ENCODE peak calls at places on chromosomes 16 and 17, in six cellular contexts. One of them, this sample, is unnamed.

GRCh38 chr17:76631821-76632565 is 11.6 kb downstream of the ST6GALNAC1 start:
- DNase-seq in tibial nerve: no peak
- DNase-seq in A549: no peak
- DNase-seq in colonic mucosa: no peak
- DNase-seq in GM23248: peak; percentile 46
- DNase-seq in dorsolateral prefrontal cortex: no peak
- DNase-seq in this sample: no peak

GRCh38 chr17:2980904-2981246 is 82.5 kb downstream of the OR1D5 start:
- DNase-seq in GM23248: no peak
- DNase-seq in dorsolateral prefrontal cortex: no peak
- DNase-seq in tibial nerve: no peak
- DNase-seq in A549: no peak
- DNase-seq in colonic mucosa: no peak
- DNase-seq in this sample: no peak

GRCh38 chr16:12697437-12697836 is 106.2 kb downstream of the CPPED1 start:
- DNase-seq in colonic mucosa: no peak
- DNase-seq in dorsolateral prefrontal cortex: no peak
- DNase-seq in tibial nerve: no peak
- DNase-seq in A549: no peak
- DNase-seq in GM23248: no peak
- DNase-seq in this sample: no peak

GRCh38 chr16:85347213-85347591 is 234.9 kb upstream of the CIBAR2 start:
- DNase-seq in A549: peak; percentile 52
- DNase-seq in GM23248: peak; percentile 39
- DNase-seq in colonic mucosa: no peak
- DNase-seq in tibial nerve: no peak
- DNase-seq in dorsolateral prefrontal cortex: no peak
- DNase-seq in this sample: no peak

GRCh38 chr17:6139447-6139832 is 69.3 kb downstream of the WSCD1 start:
- DNase-seq in tibial nerve: no peak
- DNase-seq in A549: no peak
- DNase-seq in GM23248: no peak
- DNase-seq in dorsolateral prefrontal cortex: no peak
- DNase-seq in colonic mucosa: no peak
- DNase-seq in this sample: no peak

GRCh38 chr17:8941980-8942617 is 23.4 kb downstream of the PIK3R5 start:
- DNase-seq in dorsolateral prefrontal cortex: no peak
- DNase-seq in A549: no peak
- DNase-seq in tibial nerve: no peak
- DNase-seq in GM23248: no peak
- DNase-seq in colonic mucosa: no peak
- DNase-seq in this sample: no peak

GRCh38 chr17:60039509-60040442 is 38.9 kb downstream of the HEATR6 start:
- DNase-seq in GM23248: no peak
- DNase-seq in dorsolateral prefrontal cortex: no peak
- DNase-seq in tibial nerve: no peak
- DNase-seq in A549: no peak
- DNase-seq in colonic mucosa: no peak
- DNase-seq in this sample: no peak

GRCh38 chr16:50763211-50763610 is 21.3 kb downstream of the CYLD start:
- DNase-seq in dorsolateral prefrontal cortex: no peak
- DNase-seq in GM23248: peak; percentile 30
- DNase-seq in A549: no peak
- DNase-seq in colonic mucosa: no peak
- DNase-seq in tibial nerve: no peak
- DNase-seq in this sample: no peak

GRCh38 chr17:37025241-37025640 is 76.5 kb downstream of the AATF start:
- DNase-seq in tibial nerve: no peak
- DNase-seq in dorsolateral prefrontal cortex: no peak
- DNase-seq in GM23248: no peak
- DNase-seq in colonic mucosa: no peak
- DNase-seq in A549: no peak
- DNase-seq in this sample: no peak

GRCh38 chr16:48126801-48127644 is 28.8 kb downstream of the ABCC12 start:
- DNase-seq in tibial nerve: no peak
- DNase-seq in GM23248: peak; percentile 93
- DNase-seq in A549: peak; percentile 97
- DNase-seq in dorsolateral prefrontal cortex: no peak
- DNase-seq in colonic mucosa: no peak
- DNase-seq in this sample: no peak

GRCh38 chr17:76682306-76682705 is 28.5 kb downstream of the MXRA7 start:
- DNase-seq in tibial nerve: peak; percentile 54
- DNase-seq in dorsolateral prefrontal cortex: no peak
- DNase-seq in A549: no peak
- DNase-seq in colonic mucosa: no peak
- DNase-seq in GM23248: peak; percentile 44
- DNase-seq in this sample: no peak

GRCh38 chr16:56102159-56102798 is 89.0 kb upstream of the GNAO1 start:
- DNase-seq in A549: no peak
- DNase-seq in tibial nerve: no peak
- DNase-seq in dorsolateral prefrontal cortex: peak; percentile 53
- DNase-seq in GM23248: peak; percentile 20
- DNase-seq in colonic mucosa: peak; percentile 29
- DNase-seq in this sample: no peak

GRCh38 chr17:63295288-63295687 is 150.8 kb downstream of the CYB561 start:
- DNase-seq in GM23248: no peak
- DNase-seq in tibial nerve: no peak
- DNase-seq in dorsolateral prefrontal cortex: no peak
- DNase-seq in A549: no peak
- DNase-seq in colonic mucosa: no peak
- DNase-seq in this sample: no peak

GRCh38 chr16:85733839-85734170 is 17.1 kb downstream of the C16orf74 start:
- DNase-seq in colonic mucosa: no peak
- DNase-seq in tibial nerve: no peak
- DNase-seq in GM23248: no peak
- DNase-seq in A549: peak; percentile 33
- DNase-seq in dorsolateral prefrontal cortex: no peak
- DNase-seq in this sample: no peak

GRCh38 chr17:36525113-36525512 is 9.6 kb downstream of the MYO19 start:
- DNase-seq in colonic mucosa: no peak
- DNase-seq in dorsolateral prefrontal cortex: no peak
- DNase-seq in GM23248: peak; percentile 36
- DNase-seq in A549: no peak
- DNase-seq in tibial nerve: no peak
- DNase-seq in this sample: no peak

GRCh38 chr17:46171939-46172338 is 21.3 kb downstream of the KANSL1 start:
- DNase-seq in tibial nerve: no peak
- DNase-seq in A549: no peak
- DNase-seq in GM23248: no peak
- DNase-seq in dorsolateral prefrontal cortex: no peak
- DNase-seq in colonic mucosa: no peak
- DNase-seq in this sample: no peak

GRCh38 chr17:45123930-45124796 is 8.2 kb downstream of the PLCD3 start:
- DNase-seq in colonic mucosa: peak; percentile 84
- DNase-seq in dorsolateral prefrontal cortex: no peak
- DNase-seq in A549: peak; percentile 96
- DNase-seq in GM23248: peak; percentile 94
- DNase-seq in tibial nerve: no peak
- DNase-seq in this sample: no peak

GRCh38 chr17:74833501-74834361 is 26.0 kb downstream of the GRIN2C start:
- DNase-seq in GM23248: peak; percentile 77
- DNase-seq in colonic mucosa: no peak
- DNase-seq in dorsolateral prefrontal cortex: peak; percentile 62
- DNase-seq in A549: no peak
- DNase-seq in tibial nerve: no peak
- DNase-seq in this sample: no peak

GRCh38 chr16:12868788-12869187 is 32.6 kb upstream of the SHISA9 start:
- DNase-seq in A549: no peak
- DNase-seq in GM23248: no peak
- DNase-seq in tibial nerve: no peak
- DNase-seq in dorsolateral prefrontal cortex: no peak
- DNase-seq in colonic mucosa: no peak
- DNase-seq in this sample: no peak

GRCh38 chr17:78865682-78866390 is 25.2 kb upstream of the USP36 start:
- DNase-seq in dorsolateral prefrontal cortex: peak; percentile 90
- DNase-seq in colonic mucosa: peak; percentile 91
- DNase-seq in tibial nerve: peak; percentile 81
- DNase-seq in GM23248: peak; percentile 81
- DNase-seq in A549: peak; percentile 83
- DNase-seq in this sample: no peak

GRCh38 chr16:56450275-56450889 is 750 bp downstream of the NUDT21 start:
- DNase-seq in GM23248: peak; percentile 60
- DNase-seq in colonic mucosa: no peak
- DNase-seq in tibial nerve: no peak
- DNase-seq in dorsolateral prefrontal cortex: no peak
- DNase-seq in A549: peak; percentile 5
- DNase-seq in this sample: no peak

GRCh38 chr17:62787358-62787757 is 20.8 kb downstream of the MARCHF10 start:
- DNase-seq in dorsolateral prefrontal cortex: no peak
- DNase-seq in colonic mucosa: no peak
- DNase-seq in A549: no peak
- DNase-seq in GM23248: no peak
- DNase-seq in tibial nerve: no peak
- DNase-seq in this sample: no peak

GRCh38 chr17:44909681-44910144 is 5.6 kb downstream of the GFAP start:
- DNase-seq in GM23248: peak; percentile 74
- DNase-seq in dorsolateral prefrontal cortex: peak; percentile 21
- DNase-seq in tibial nerve: no peak
- DNase-seq in colonic mucosa: no peak
- DNase-seq in A549: no peak
- DNase-seq in this sample: no peak

GRCh38 chr16:15785386-15786059 is 71.3 kb downstream of the MYH11 start:
- DNase-seq in dorsolateral prefrontal cortex: no peak
- DNase-seq in tibial nerve: no peak
- DNase-seq in colonic mucosa: no peak
- DNase-seq in A549: no peak
- DNase-seq in GM23248: peak; percentile 13
- DNase-seq in this sample: no peak

GRCh38 chr16:49464093-49464492 is 90.5 kb downstream of the C16orf78 start:
- DNase-seq in A549: no peak
- DNase-seq in GM23248: no peak
- DNase-seq in tibial nerve: no peak
- DNase-seq in colonic mucosa: peak; percentile 2
- DNase-seq in dorsolateral prefrontal cortex: no peak
- DNase-seq in this sample: no peak

GRCh38 chr17:55814377-55814776 is 63.5 kb downstream of the PCTP start:
- DNase-seq in dorsolateral prefrontal cortex: no peak
- DNase-seq in colonic mucosa: no peak
- DNase-seq in GM23248: no peak
- DNase-seq in tibial nerve: no peak
- DNase-seq in A549: peak; percentile 20
- DNase-seq in this sample: no peak

GRCh38 chr16:26204138-26204537 is 512.4 kb downstream of the HS3ST4 start:
- DNase-seq in A549: no peak
- DNase-seq in GM23248: no peak
- DNase-seq in tibial nerve: no peak
- DNase-seq in dorsolateral prefrontal cortex: no peak
- DNase-seq in colonic mucosa: no peak
- DNase-seq in this sample: no peak

GRCh38 chr17:29573871-29574731 is 5.6 kb downstream of the TP53I13 start:
- DNase-seq in dorsolateral prefrontal cortex: peak; percentile 38
- DNase-seq in GM23248: no peak
- DNase-seq in tibial nerve: peak; percentile 10
- DNase-seq in A549: no peak
- DNase-seq in colonic mucosa: peak; percentile 16
- DNase-seq in this sample: no peak

GRCh38 chr16:1741553-1742165 is 29.7 kb downstream of the NME3 start:
- DNase-seq in colonic mucosa: no peak
- DNase-seq in dorsolateral prefrontal cortex: no peak
- DNase-seq in A549: no peak
- DNase-seq in tibial nerve: no peak
- DNase-seq in GM23248: no peak
- DNase-seq in this sample: no peak

DNA sequence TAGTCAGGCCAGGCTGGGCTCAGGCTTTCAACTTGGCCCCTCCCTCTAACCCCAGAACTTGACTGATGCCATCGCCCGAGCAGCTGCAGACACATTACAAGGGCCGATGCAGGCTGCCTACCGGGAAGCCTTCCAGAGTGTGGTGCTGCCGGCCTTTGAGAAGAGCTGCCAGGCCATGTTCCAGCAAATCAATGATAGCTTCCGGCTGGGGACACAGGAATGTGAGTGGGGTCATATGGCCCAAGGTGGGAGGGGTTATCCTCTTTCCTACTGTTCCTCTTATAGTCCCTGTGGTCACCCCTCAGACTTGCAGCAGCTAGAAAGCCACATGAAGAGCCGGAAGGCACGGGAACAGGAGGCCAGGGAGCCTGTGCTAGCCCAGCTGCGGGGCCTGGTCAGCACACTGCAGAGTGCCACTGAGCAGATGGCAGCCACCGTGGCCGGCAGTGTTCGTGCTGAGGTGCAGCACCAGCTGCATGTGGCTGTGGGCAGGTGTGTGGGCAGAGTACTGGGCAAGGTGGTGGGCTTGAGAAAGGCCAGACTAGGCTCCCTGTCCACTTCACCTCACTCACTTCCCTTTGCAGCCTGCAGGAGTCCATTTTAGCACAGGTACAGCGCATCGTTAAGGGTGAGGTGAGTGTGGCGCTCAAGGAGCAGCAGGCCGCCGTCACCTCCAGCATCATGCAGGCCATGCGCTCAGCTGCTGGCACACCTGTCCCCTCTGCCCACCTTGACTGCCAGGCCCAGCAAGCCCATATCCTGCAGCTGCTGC is 2.1 kb upstream of the NRN1L start:
- DNase-seq in GM23248: no peak
- DNase-seq in tibial nerve: no peak
- DNase-seq in colonic mucosa: no peak
- DNase-seq in A549: no peak
- DNase-seq in dorsolateral prefrontal cortex: peak; percentile 85
- DNase-seq in this sample: no peak
- H3K27ac ChIP-seq in GM23248: no peak overlapping the region
- H3K27ac ChIP-seq in tibial nerve: no peak overlapping the region
- H3K27ac ChIP-seq in colonic mucosa: no peak overlapping the region
- H3K27ac ChIP-seq in A549: no peak overlapping the region
- H3K27ac ChIP-seq in dorsolateral prefrontal cortex: peak overlapping the region; percentile 98
- H3K27ac ChIP-seq in this sample: no peak overlapping the region

DNA sequence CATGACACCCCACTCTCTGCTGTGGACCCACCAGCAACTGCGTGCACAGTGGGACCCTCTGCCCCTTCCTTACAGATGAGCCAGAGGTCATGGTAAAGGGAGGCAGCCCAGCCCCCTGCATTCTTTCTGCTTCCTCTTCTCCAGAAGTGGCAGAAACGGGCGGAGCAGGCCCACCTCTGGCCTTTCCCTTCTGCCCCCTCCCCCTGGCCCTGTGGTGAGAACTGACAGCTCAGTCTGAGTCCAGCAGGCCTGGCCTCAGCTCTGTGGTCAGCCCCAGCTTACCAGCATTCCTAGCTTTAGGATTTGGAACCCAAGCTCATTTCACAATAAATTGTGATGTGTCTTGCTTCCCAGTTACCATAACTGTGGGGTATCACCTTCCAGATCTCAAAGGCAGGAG is 4.8 kb upstream of the ANKRD11 start:
- DNase-seq in GM23248: peak; percentile 80
- DNase-seq in colonic mucosa: no peak
- DNase-seq in A549: no peak
- DNase-seq in tibial nerve: no peak
- DNase-seq in dorsolateral prefrontal cortex: no peak
- DNase-seq in this sample: no peak
- H3K27ac ChIP-seq in GM23248: peak overlapping the region; percentile 56
- H3K27ac ChIP-seq in colonic mucosa: no peak overlapping the region
- H3K27ac ChIP-seq in A549: no peak overlapping the region
- H3K27ac ChIP-seq in tibial nerve: no peak overlapping the region
- H3K27ac ChIP-seq in dorsolateral prefrontal cortex: no peak overlapping the region
- H3K27ac ChIP-seq in this sample: no peak overlapping the region

GRCh38 chr17:47611372-47612350 is 38.1 kb upstream of the KPNB1 start:
- DNase-seq in colonic mucosa: no peak
- DNase-seq in GM23248: peak; percentile 33
- DNase-seq in tibial nerve: no peak
- DNase-seq in A549: no peak
- DNase-seq in dorsolateral prefrontal cortex: no peak
- DNase-seq in this sample: no peak
- H3K27ac ChIP-seq in colonic mucosa: no peak overlapping the region
- H3K27ac ChIP-seq in GM23248: no peak overlapping the region
- H3K27ac ChIP-seq in tibial nerve: no peak overlapping the region
- H3K27ac ChIP-seq in A549: peak overlapping the region; percentile 39
- H3K27ac ChIP-seq in dorsolateral prefrontal cortex: no peak overlapping the region
- H3K27ac ChIP-seq in this sample: no peak overlapping the region

GRCh38 chr16:17461951-17462729 is 8.6 kb downstream of the XYLT1 start:
- DNase-seq in colonic mucosa: no peak
- DNase-seq in GM23248: no peak
- DNase-seq in dorsolateral prefrontal cortex: no peak
- DNase-seq in tibial nerve: no peak
- DNase-seq in A549: no peak
- DNase-seq in this sample: no peak
- H3K27ac ChIP-seq in colonic mucosa: no peak overlapping the region
- H3K27ac ChIP-seq in GM23248: no peak overlapping the region
- H3K27ac ChIP-seq in dorsolateral prefrontal cortex: no peak overlapping the region
- H3K27ac ChIP-seq in tibial nerve: no peak overlapping the region
- H3K27ac ChIP-seq in A549: no peak overlapping the region
- H3K27ac ChIP-seq in this sample: no peak overlapping the region